ENCODE peak calls at places on chromosomes 16 and 17, in six cellular contexts. One of them, this sample, is unnamed. For H3K4me1, the result is how much of the 10 kb centered on the place peaks cover.

GRCh38 chr17:54849660-54850059 is 51.0 kb upstream of the TOM1L1 start:
- DNase-seq in adrenal gland: no peak
- DNase-seq in ascending aorta: no peak
- DNase-seq in thoracic aorta: no peak
- DNase-seq in SK-N-SH: no peak
- DNase-seq in GM23338: no peak
- DNase-seq in this sample: no peak

GRCh38 chr16:79932564-79932963 is 332.0 kb upstream of the MAF start:
- DNase-seq in adrenal gland: no peak
- DNase-seq in ascending aorta: no peak
- DNase-seq in thoracic aorta: no peak
- DNase-seq in SK-N-SH: no peak
- DNase-seq in GM23338: no peak
- DNase-seq in this sample: no peak

GRCh38 chr17:8140413-8141029 is 11.7 kb downstream of the PER1 start:
- DNase-seq in adrenal gland: no peak
- DNase-seq in ascending aorta: no peak
- DNase-seq in thoracic aorta: no peak
- DNase-seq in SK-N-SH: peak
- DNase-seq in GM23338: no peak
- DNase-seq in this sample: no peak

GRCh38 chr17:72683506-72684404 is 408.7 kb downstream of the SLC39A11 start:
- DNase-seq in adrenal gland: peak
- DNase-seq in ascending aorta: no peak
- DNase-seq in thoracic aorta: no peak
- DNase-seq in SK-N-SH: no peak
- DNase-seq in GM23338: no peak
- DNase-seq in this sample: peak

GRCh38 chr17:4949321-4950074 is 1.2 kb upstream of the PFN1 start:
- DNase-seq in adrenal gland: peak
- DNase-seq in ascending aorta: peak
- DNase-seq in thoracic aorta: no peak
- DNase-seq in SK-N-SH: peak
- DNase-seq in GM23338: peak
- DNase-seq in this sample: peak

GRCh38 chr16:85635545-85636140 is 22.5 kb downstream of the GSE1 start:
- DNase-seq in adrenal gland: peak
- DNase-seq in ascending aorta: no peak
- DNase-seq in thoracic aorta: no peak
- DNase-seq in SK-N-SH: peak
- DNase-seq in GM23338: no peak
- DNase-seq in this sample: no peak

GRCh38 chr17:4204676-4205075 is 59.1 kb downstream of the ANKFY1 start:
- DNase-seq in adrenal gland: peak
- DNase-seq in ascending aorta: no peak
- DNase-seq in thoracic aorta: no peak
- DNase-seq in SK-N-SH: no peak
- DNase-seq in GM23338: no peak
- DNase-seq in this sample: no peak

GRCh38 chr16:84511180-84511800 is 6.8 kb upstream of the MEAK7 start:
- DNase-seq in adrenal gland: peak
- DNase-seq in ascending aorta: peak
- DNase-seq in thoracic aorta: peak
- DNase-seq in SK-N-SH: peak
- DNase-seq in GM23338: peak
- DNase-seq in this sample: peak

GRCh38 chr17:80696456-80696855 is 151.8 kb downstream of the RPTOR start:
- DNase-seq in adrenal gland: peak
- DNase-seq in ascending aorta: no peak
- DNase-seq in thoracic aorta: no peak
- DNase-seq in SK-N-SH: peak
- DNase-seq in GM23338: no peak
- DNase-seq in this sample: no peak

GRCh38 chr17:1201132-1201702 is 21.4 kb upstream of the ABR start:
- DNase-seq in adrenal gland: no peak
- DNase-seq in ascending aorta: no peak
- DNase-seq in thoracic aorta: no peak
- DNase-seq in SK-N-SH: no peak
- DNase-seq in GM23338: no peak
- DNase-seq in this sample: no peak

GRCh38 chr16:85110105-85110504 is 2.2 kb downstream of the CIBAR2 start:
- DNase-seq in adrenal gland: no peak
- DNase-seq in ascending aorta: no peak
- DNase-seq in thoracic aorta: no peak
- DNase-seq in SK-N-SH: no peak
- DNase-seq in GM23338: no peak
- DNase-seq in this sample: no peak

GRCh38 chr17:76139801-76140660 is 1.0 kb downstream of the FOXJ1 start:
- DNase-seq in adrenal gland: no peak
- DNase-seq in ascending aorta: no peak
- DNase-seq in thoracic aorta: no peak
- DNase-seq in SK-N-SH: peak
- DNase-seq in GM23338: peak
- DNase-seq in this sample: no peak

GRCh38 chr17:41453069-41453468 is 12.3 kb upstream of the KRT38 start:
- DNase-seq in adrenal gland: no peak
- DNase-seq in ascending aorta: no peak
- DNase-seq in thoracic aorta: no peak
- DNase-seq in SK-N-SH: no peak
- DNase-seq in GM23338: no peak
- DNase-seq in this sample: no peak

GRCh38 chr17:72097144-72097543 is 23.7 kb upstream of the SOX9 start:
- DNase-seq in adrenal gland: no peak
- DNase-seq in ascending aorta: no peak
- DNase-seq in thoracic aorta: no peak
- DNase-seq in SK-N-SH: no peak
- DNase-seq in GM23338: no peak
- DNase-seq in this sample: no peak

GRCh38 chr16:193441-193840 is 13.2 kb downstream of the HBQ1 start:
- DNase-seq in adrenal gland: no peak
- DNase-seq in ascending aorta: no peak
- DNase-seq in thoracic aorta: no peak
- DNase-seq in SK-N-SH: no peak
- DNase-seq in GM23338: no peak
- DNase-seq in this sample: no peak

GRCh38 chr16:71524566-71525553 is 1.4 kb upstream of the CHST4 start:
- DNase-seq in adrenal gland: peak
- DNase-seq in ascending aorta: no peak
- DNase-seq in thoracic aorta: no peak
- DNase-seq in SK-N-SH: no peak
- DNase-seq in GM23338: peak
- DNase-seq in this sample: no peak

GRCh38 chr17:22717211-22717610 is 1024.9 kb downstream of the KCNJ18 start:
- DNase-seq in adrenal gland: no peak
- DNase-seq in ascending aorta: no peak
- DNase-seq in thoracic aorta: no peak
- DNase-seq in SK-N-SH: no peak
- DNase-seq in GM23338: no peak
- DNase-seq in this sample: no peak

GRCh38 chr17:73304971-73305786 is 6.6 kb downstream of the CDC42EP4 start:
- DNase-seq in adrenal gland: peak
- DNase-seq in ascending aorta: no peak
- DNase-seq in thoracic aorta: peak
- DNase-seq in SK-N-SH: no peak
- DNase-seq in GM23338: peak
- DNase-seq in this sample: no peak

GRCh38 chr17:75087558-75088453 is at the start of gene SLC16A5:
- DNase-seq in adrenal gland: peak
- DNase-seq in ascending aorta: peak
- DNase-seq in thoracic aorta: no peak
- DNase-seq in SK-N-SH: no peak
- DNase-seq in GM23338: peak
- DNase-seq in this sample: peak

GRCh38 chr17:62628845-62629555 is 1.5 kb downstream of the MRC2 start:
- DNase-seq in adrenal gland: no peak
- DNase-seq in ascending aorta: no peak
- DNase-seq in thoracic aorta: no peak
- DNase-seq in SK-N-SH: peak
- DNase-seq in GM23338: peak
- DNase-seq in this sample: peak

GRCh38 chr17:77466596-77467223 is 325.9 kb downstream of the SEC14L1 start:
- DNase-seq in adrenal gland: no peak
- DNase-seq in ascending aorta: no peak
- DNase-seq in thoracic aorta: no peak
- DNase-seq in SK-N-SH: no peak
- DNase-seq in GM23338: no peak
- DNase-seq in this sample: no peak

GRCh38 chr17:75009139-75009724 is 3.2 kb upstream of the MRPL58 start:
- DNase-seq in adrenal gland: no peak
- DNase-seq in ascending aorta: no peak
- DNase-seq in thoracic aorta: no peak
- DNase-seq in SK-N-SH: no peak
- DNase-seq in GM23338: no peak
- DNase-seq in this sample: no peak

GRCh38 chr16:19783363-19783762 is 65.3 kb downstream of the IQCK start:
- DNase-seq in adrenal gland: no peak
- DNase-seq in ascending aorta: no peak
- DNase-seq in thoracic aorta: no peak
- DNase-seq in SK-N-SH: no peak
- DNase-seq in GM23338: no peak
- DNase-seq in this sample: no peak

GRCh38 chr16:19781196-19781595 is 63.1 kb downstream of the IQCK start:
- DNase-seq in adrenal gland: no peak
- DNase-seq in ascending aorta: no peak
- DNase-seq in thoracic aorta: no peak
- DNase-seq in SK-N-SH: no peak
- DNase-seq in GM23338: no peak
- DNase-seq in this sample: no peak

GRCh38 chr16:19785081-19785480 is 67.0 kb downstream of the IQCK start:
- DNase-seq in adrenal gland: no peak
- DNase-seq in ascending aorta: no peak
- DNase-seq in thoracic aorta: no peak
- DNase-seq in SK-N-SH: no peak
- DNase-seq in GM23338: no peak
- DNase-seq in this sample: no peak

GRCh38 chr16:19785512-19786130 is 67.5 kb downstream of the IQCK start:
- DNase-seq in adrenal gland: no peak
- DNase-seq in ascending aorta: no peak
- DNase-seq in thoracic aorta: no peak
- DNase-seq in SK-N-SH: no peak
- DNase-seq in GM23338: no peak
- DNase-seq in this sample: no peak

GRCh38 chr16:19783847-19784736 is 66.0 kb downstream of the IQCK start:
- DNase-seq in adrenal gland: no peak
- DNase-seq in ascending aorta: no peak
- DNase-seq in thoracic aorta: no peak
- DNase-seq in SK-N-SH: no peak
- DNase-seq in GM23338: no peak
- DNase-seq in this sample: no peak
- H3K4me1 ChIP-seq in adrenal gland: under half
- H3K4me1 ChIP-seq in ascending aorta: under half
- H3K4me1 ChIP-seq in thoracic aorta: under half
- H3K4me1 ChIP-seq in SK-N-SH: under half
- H3K4me1 ChIP-seq in GM23338: under half
- H3K4me1 ChIP-seq in this sample: under half

GRCh38 chr17:21058098-21058893 is 15.5 kb upstream of the USP22 start:
- DNase-seq in adrenal gland: no peak
- DNase-seq in ascending aorta: no peak
- DNase-seq in thoracic aorta: no peak
- DNase-seq in SK-N-SH: no peak
- DNase-seq in GM23338: no peak
- DNase-seq in this sample: no peak

GRCh38 chr17:21061158-21061835 is 18.5 kb upstream of the USP22 start:
- DNase-seq in adrenal gland: no peak
- DNase-seq in ascending aorta: no peak
- DNase-seq in thoracic aorta: no peak
- DNase-seq in SK-N-SH: no peak
- DNase-seq in GM23338: no peak
- DNase-seq in this sample: no peak

GRCh38 chr17:21061971-21062526 is 19.2 kb upstream of the USP22 start:
- DNase-seq in adrenal gland: no peak
- DNase-seq in ascending aorta: no peak
- DNase-seq in thoracic aorta: no peak
- DNase-seq in SK-N-SH: no peak
- DNase-seq in GM23338: no peak
- DNase-seq in this sample: no peak

DNA sequence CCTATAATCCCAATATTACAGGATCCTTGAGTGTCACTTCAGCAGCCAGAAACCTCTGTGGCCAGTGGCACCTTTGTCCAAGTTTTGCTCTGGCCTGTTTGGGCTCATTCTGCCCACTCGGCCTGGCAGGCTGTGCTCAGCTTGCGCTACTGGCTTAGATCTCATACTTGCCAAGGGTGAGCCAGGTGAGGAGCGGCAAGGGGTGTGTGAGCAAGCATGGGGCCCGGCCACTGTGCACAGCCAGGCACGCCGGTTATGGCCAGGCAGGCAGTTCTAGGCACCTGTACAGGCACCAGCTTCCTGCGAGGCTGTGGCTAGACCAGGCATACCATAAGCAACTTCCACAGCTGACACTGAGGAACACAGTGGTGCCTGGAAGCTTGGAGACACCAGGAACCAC is 16.9 kb upstream of the USP22 start:
- DNase-seq in adrenal gland: no peak
- DNase-seq in ascending aorta: no peak
- DNase-seq in thoracic aorta: no peak
- DNase-seq in SK-N-SH: no peak
- DNase-seq in GM23338: no peak
- DNase-seq in this sample: no peak
- H3K4me1 ChIP-seq in adrenal gland: under half
- H3K4me1 ChIP-seq in ascending aorta: under half
- H3K4me1 ChIP-seq in thoracic aorta: under half
- H3K4me1 ChIP-seq in SK-N-SH: under half
- H3K4me1 ChIP-seq in GM23338: under half
- H3K4me1 ChIP-seq in this sample: under half

GRCh38 chr16:89565256-89565505 is 4.7 kb downstream of the RPL13 start:
- DNase-seq in adrenal gland: no peak
- DNase-seq in ascending aorta: no peak
- DNase-seq in thoracic aorta: no peak
- DNase-seq in SK-N-SH: peak
- DNase-seq in GM23338: peak
- DNase-seq in this sample: no peak
- H3K4me1 ChIP-seq in adrenal gland: under half
- H3K4me1 ChIP-seq in ascending aorta: under half
- H3K4me1 ChIP-seq in thoracic aorta: under half
- H3K4me1 ChIP-seq in SK-N-SH: under half
- H3K4me1 ChIP-seq in GM23338: under half
- H3K4me1 ChIP-seq in this sample: under half

GRCh38 chr16:8951447-8952280 is 12.0 kb downstream of the USP7 start:
- DNase-seq in adrenal gland: no peak
- DNase-seq in ascending aorta: no peak
- DNase-seq in thoracic aorta: no peak
- DNase-seq in SK-N-SH: no peak
- DNase-seq in GM23338: no peak
- DNase-seq in this sample: no peak

GRCh38 chr16:8948831-8949230 is 14.9 kb downstream of the USP7 start:
- DNase-seq in adrenal gland: no peak
- DNase-seq in ascending aorta: no peak
- DNase-seq in thoracic aorta: no peak
- DNase-seq in SK-N-SH: no peak
- DNase-seq in GM23338: no peak
- DNase-seq in this sample: no peak

GRCh38 chr16:8952281-8952751 is 11.4 kb downstream of the USP7 start:
- DNase-seq in adrenal gland: no peak
- DNase-seq in ascending aorta: no peak
- DNase-seq in thoracic aorta: no peak
- DNase-seq in SK-N-SH: no peak
- DNase-seq in GM23338: no peak
- DNase-seq in this sample: no peak

GRCh38 chr16:8949536-8950418 is 13.9 kb downstream of the USP7 start:
- DNase-seq in adrenal gland: no peak
- DNase-seq in ascending aorta: no peak
- DNase-seq in thoracic aorta: no peak
- DNase-seq in SK-N-SH: no peak
- DNase-seq in GM23338: no peak
- DNase-seq in this sample: no peak

GRCh38 chr16:8950580-8951077 is 13.1 kb downstream of the USP7 start:
- DNase-seq in adrenal gland: no peak
- DNase-seq in ascending aorta: no peak
- DNase-seq in thoracic aorta: no peak
- DNase-seq in SK-N-SH: no peak
- DNase-seq in GM23338: no peak
- DNase-seq in this sample: no peak
- H3K4me1 ChIP-seq in adrenal gland: under half
- H3K4me1 ChIP-seq in ascending aorta: under half
- H3K4me1 ChIP-seq in thoracic aorta: under half
- H3K4me1 ChIP-seq in SK-N-SH: under half
- H3K4me1 ChIP-seq in GM23338: half or more
- H3K4me1 ChIP-seq in this sample: under half

This sample was measured in breast epithelium.